ENCODE peak calls at places on chromosomes 2 and 18, in nine cellular contexts. T, U, B, M, W, P, E, A and J are unnamed samples. For H3K4me1, the result is how much of the 10 kb centered on the place peaks cover.

GRCh38 chr18:64799378-64799777 is 650.5 kb upstream of the LINC00305 start:
- DNase-seq in T (no peak), U (no peak), B (no peak), M (no peak), W (no peak), P (no peak), E (no peak), A (no peak), J (no peak)

GRCh38 chr2:218867900-218868299 is 8.3 kb downstream of the WNT6 start:
- DNase-seq in T (no peak), U (no peak), B (no peak), M (no peak), W (no peak), P (no peak), E (peak), A (no peak), J (no peak)

GRCh38 chr2:75018162-75018561 is 59.7 kb downstream of the POLE4 start:
- DNase-seq in T (no peak), U (no peak), B (no peak), M (no peak), W (no peak), P (no peak), E (no peak), A (no peak), J (no peak)

GRCh38 chr2:138493334-138493733 is 8.2 kb upstream of the SPOPL start:
- DNase-seq in T (no peak), U (no peak), B (no peak), M (no peak), W (no peak), P (no peak), E (no peak), A (peak), J (no peak)

GRCh38 chr2:55985406-55985805 is 61.8 kb upstream of the EFEMP1 start:
- DNase-seq in T (no peak), U (no peak), B (no peak), M (no peak), W (no peak), P (no peak), E (no peak), A (no peak), J (no peak)

GRCh38 chr2:135546432-135546831 is 15.1 kb downstream of the R3HDM1 start:
- DNase-seq in T (no peak), U (no peak), B (no peak), M (no peak), W (no peak), P (no peak), E (no peak), A (no peak), J (no peak)

GRCh38 chr18:52060612-52061259 is 279.3 kb upstream of the DCC start:
- DNase-seq in T (no peak), U (no peak), B (no peak), M (peak), W (no peak), P (no peak), E (no peak), A (no peak), J (peak)

GRCh38 chr18:79911871-79912270 is 39.6 kb downstream of the SLC66A2 start:
- DNase-seq in T (no peak), U (no peak), B (no peak), M (no peak), W (no peak), P (no peak), E (peak), A (no peak), J (peak)

GRCh38 chr2:202278944-202279343 is 13.4 kb downstream of the NOP58 start:
- DNase-seq in T (peak), U (no peak), B (no peak), M (peak), W (no peak), P (peak), E (peak), A (no peak), J (no peak)

GRCh38 chr2:111900859-111901258 is 2.5 kb downstream of the MERTK start:
- DNase-seq in T (peak), U (no peak), B (no peak), M (peak), W (no peak), P (peak), E (peak), A (peak), J (no peak)

GRCh38 chr2:231684314-231685223 is 23.8 kb upstream of the PTMA start:
- DNase-seq in T (no peak), U (no peak), B (no peak), M (no peak), W (no peak), P (no peak), E (no peak), A (peak), J (peak)

GRCh38 chr2:108084311-108084710 is 98.0 kb downstream of the SLC5A7 start:
- DNase-seq in T (no peak), U (no peak), B (no peak), M (no peak), W (no peak), P (no peak), E (no peak), A (no peak), J (no peak)

GRCh38 chr2:180670302-180671003 is 310.0 kb upstream of the UBE2E3 start:
- DNase-seq in T (no peak), U (no peak), B (no peak), M (no peak), W (no peak), P (no peak), E (no peak), A (no peak), J (no peak)

GRCh38 chr18:378039-378438 is 110.2 kb upstream of the THOC1 start:
- DNase-seq in T (no peak), U (no peak), B (no peak), M (no peak), W (no peak), P (no peak), E (no peak), A (peak), J (no peak)

GRCh38 chr2:207796585-207797350 is 27.1 kb upstream of the FZD5 start:
- DNase-seq in T (peak), U (no peak), B (no peak), M (peak), W (no peak), P (peak), E (peak), A (no peak), J (no peak)

GRCh38 chr2:167127135-167127534 is 238.9 kb downstream of the XIRP2 start:
- DNase-seq in T (peak), U (no peak), B (no peak), M (peak), W (no peak), P (peak), E (peak), A (no peak), J (no peak)

DNA sequence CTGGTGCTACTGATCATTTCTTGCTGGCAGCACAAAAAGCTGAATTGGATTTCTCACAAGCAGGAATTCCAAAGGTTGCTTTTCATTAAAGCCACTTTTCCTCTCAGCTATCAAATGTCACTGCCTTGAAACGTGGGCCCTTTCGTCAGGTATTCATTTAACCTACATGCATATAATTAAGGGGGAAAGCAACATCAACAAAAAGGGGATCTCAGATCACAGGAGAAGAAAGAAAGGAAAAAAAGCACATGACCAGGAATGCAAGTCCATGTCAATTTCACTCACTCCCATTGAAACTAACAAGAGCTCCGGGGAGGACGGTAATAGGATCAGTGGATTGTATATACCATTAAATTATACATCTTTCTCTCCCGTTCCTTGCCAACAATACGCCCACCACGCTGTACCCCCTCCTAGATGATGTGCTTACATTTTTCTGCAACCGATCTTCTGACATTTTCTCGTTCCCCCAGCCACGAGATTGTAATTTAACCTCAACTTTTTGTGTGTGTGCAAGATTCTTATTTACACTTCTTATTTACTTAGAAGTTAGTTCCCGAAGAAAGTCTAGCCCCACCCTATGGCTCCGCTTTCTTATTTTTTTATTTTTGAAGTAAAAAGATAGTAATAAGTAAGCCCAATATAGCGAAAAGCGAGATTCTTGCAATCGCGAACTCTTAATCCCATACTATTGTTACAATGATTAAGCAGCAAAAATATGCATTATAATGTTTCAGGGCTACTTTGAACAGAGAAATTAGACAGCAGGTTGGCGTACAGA is 707 bp downstream of the FIGN start:
- DNase-seq in T (peak), U (no peak), B (no peak), M (peak), W (no peak), P (peak), E (no peak), A (no peak), J (no peak)
- H3K4me3 ChIP-seq in T (peak), U (no peak), B (no peak), M (peak), W (peak), P (peak), E (peak), A (peak), J (peak)

GRCh38 chr2:144477281-144477942 is 42.5 kb downstream of the ZEB2 start:
- DNase-seq in T (peak), U (no peak), B (no peak), M (no peak), W (no peak), P (peak), E (no peak), A (no peak), J (no peak)
- H3K4me1 ChIP-seq in T (under half), U (under half), B (under half), M (half or more), W (under half), P (under half), E (under half), A (under half), J (half or more)

GRCh38 chr2:189578272-189578671 is 2.3 kb downstream of the SLC40A1 start:
- DNase-seq in T (no peak), U (no peak), B (no peak), M (no peak), W (no peak), P (no peak), E (no peak), A (no peak), J (no peak)
- H3K4me3 ChIP-seq in T (no peak), U (no peak), B (no peak), M (no peak), W (peak), P (peak), E (peak), A (no peak), J (peak)

DNA sequence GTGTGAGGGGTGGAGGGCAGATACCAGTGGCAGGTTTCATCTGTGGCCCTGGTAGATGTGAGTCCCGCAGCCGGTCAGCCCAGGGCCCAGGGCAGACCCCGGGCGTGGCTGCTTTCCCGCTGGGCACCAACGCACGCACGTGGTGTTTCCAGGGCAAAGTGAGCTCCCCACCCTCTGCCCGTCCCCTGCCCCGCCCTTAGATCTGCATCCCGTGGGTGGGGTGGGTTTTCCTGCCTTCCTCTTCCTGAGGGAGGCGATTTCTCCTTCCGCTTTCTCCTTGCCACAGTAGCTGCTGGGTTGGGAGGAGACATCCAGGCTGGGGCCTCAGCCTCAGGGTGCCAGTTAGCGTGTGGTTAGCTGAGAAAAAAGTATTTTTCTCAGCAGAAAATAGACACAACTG is 49.6 kb downstream of the ODC1 start:
- DNase-seq in T (no peak), U (no peak), B (no peak), M (no peak), W (no peak), P (no peak), E (no peak), A (no peak), J (peak)
- H3K4me1 ChIP-seq in T (under half), U (under half), B (under half), M (under half), W (under half), P (under half), E (under half), A (under half), J (half or more)

GRCh38 chr2:197838589-197838988 is 34.2 kb downstream of the PLCL1 start:
- DNase-seq in T (no peak), U (no peak), B (no peak), M (no peak), W (no peak), P (no peak), E (no peak), A (no peak), J (no peak)
- H3K4me3 ChIP-seq in T (no peak), U (peak), B (peak), M (no peak), W (peak), P (peak), E (no peak), A (no peak), J (no peak)

DNA sequence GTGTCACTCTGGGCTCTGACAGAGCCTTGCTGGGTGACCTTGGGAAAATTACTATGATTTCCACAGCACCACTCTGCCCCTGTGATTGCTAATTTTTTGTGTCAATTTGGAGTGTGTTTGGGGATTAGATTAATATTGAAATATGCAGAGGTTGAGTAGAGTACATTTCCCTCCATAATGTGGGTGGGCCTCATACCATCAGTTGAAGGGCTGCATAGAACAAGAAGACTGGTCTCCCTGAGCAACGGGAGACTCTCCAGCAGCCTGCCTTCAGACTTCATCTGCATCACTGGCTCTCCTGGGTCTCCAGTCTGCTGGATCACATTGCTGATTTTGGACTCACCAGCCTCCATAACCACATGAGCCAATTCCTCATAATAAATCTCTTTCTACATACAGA is 313.7 kb downstream of the TNS1 start:
- DNase-seq in T (no peak), U (no peak), B (no peak), M (no peak), W (no peak), P (no peak), E (no peak), A (no peak), J (no peak)
- H3K4me1 ChIP-seq in T (under half), U (under half), B (under half), M (under half), W (under half), P (under half), E (under half), A (under half), J (under half)